ENCODE peak calls at places on chromosomes 13 and 19, in four cellular contexts. C, U, J and I are unnamed samples.

GRCh38 chr13:24276310-24276709 is 33.1 kb upstream of the C1QTNF9 start:
- DNase-seq in C (no peak), U (no peak), J (peak), I (no peak)

GRCh38 chr19:4580021-4580901 is 20.8 kb upstream of the SEMA6B start:
- DNase-seq in C (peak), U (no peak), J (no peak), I (no peak)

GRCh38 chr13:20546559-20546958 is 20.4 kb upstream of the IFT88 start:
- DNase-seq in C (no peak), J (no peak), U (no peak), I (no peak)

GRCh38 chr13:104984296-104984818 is 1551.1 kb downstream of the EFNB2 start:
- DNase-seq in J (peak), U (no peak), C (no peak), I (no peak)

GRCh38 chr19:9615828-9616227 is 5.2 kb downstream of the ZNF561 start:
- DNase-seq in U (no peak), C (no peak), J (no peak), I (no peak)

GRCh38 chr19:18603255-18603957 is 3.2 kb downstream of the CRLF1 start:
- DNase-seq in C (peak), U (no peak), J (no peak), I (peak)

GRCh38 chr13:29520671-29521070 is 74.8 kb downstream of the SLC7A1 start:
- DNase-seq in U (no peak), J (no peak), C (no peak), I (no peak)

GRCh38 chr19:28023064-28023463 is 1189.9 kb downstream of the UQCRFS1 start:
- DNase-seq in J (no peak), C (no peak), U (no peak), I (no peak)

GRCh38 chr13:108272333-108272732 is 2.8 kb downstream of the TNFSF13B start:
- DNase-seq in C (no peak), J (no peak), U (no peak), I (no peak)

GRCh38 chr13:62060570-62060969 is 644.9 kb upstream of the PCDH20 start:
- DNase-seq in C (no peak), U (no peak), J (no peak), I (no peak)

GRCh38 chr13:50864492-50864891 is 21.0 kb upstream of the DLEU7 start:
- DNase-seq in J (no peak), C (no peak), U (no peak), I (no peak)

GRCh38 chr13:97119899-97120745 is 102.0 kb upstream of the MBNL2 start:
- DNase-seq in J (no peak), U (no peak), C (no peak), I (no peak)

GRCh38 chr19:15180451-15181390 is 20.1 kb downstream of the NOTCH3 start:
- DNase-seq in J (no peak), C (peak), U (peak), I (peak)

GRCh38 chr19:14168993-14169392 is 32.6 kb upstream of the ASF1B start:
- DNase-seq in C (no peak), J (no peak), U (no peak), I (no peak)

GRCh38 chr13:107450931-107451330 is 764.4 kb downstream of the LIG4 start:
- DNase-seq in C (no peak), J (no peak), U (no peak), I (no peak)

GRCh38 chr13:44506251-44506650 is 69.9 kb downstream of the TSC22D1 start:
- DNase-seq in J (no peak), U (no peak), C (no peak), I (no peak)

GRCh38 chr13:32585625-32586021 is 629 bp upstream of the PDS5B start:
- DNase-seq in J (no peak), U (no peak), C (no peak), I (no peak)

GRCh38 chr19:35963514-35963913 is 27.3 kb downstream of the LRFN3 start:
- DNase-seq in C (peak), J (no peak), U (peak), I (peak)

GRCh38 chr13:52862358-52863206 is 14.1 kb upstream of the PCDH8 start:
- DNase-seq in J (no peak), C (peak), U (peak), I (peak)

GRCh38 chr19:19460258-19460731 is 54.8 kb downstream of the GATAD2A start:
- DNase-seq in U (no peak), C (no peak), J (no peak), I (no peak)

GRCh38 chr19:38649305-38650179 is 2.1 kb downstream of the ACTN4 start:
- DNase-seq in C (no peak), J (no peak), U (peak), I (no peak)

GRCh38 chr13:51297556-51297955 is 41.9 kb upstream of the SERPINE3 start:
- DNase-seq in C (no peak), U (no peak), J (no peak), I (no peak)

GRCh38 chr19:14809272-14810057 is 25.5 kb downstream of the OR7A5 start:
- DNase-seq in U (peak), J (no peak), C (no peak), I (no peak)

GRCh38 chr13:112747256-112747655 is 57.4 kb downstream of the ATP11A start:
- DNase-seq in J (no peak), U (no peak), C (no peak), I (no peak)

GRCh38 chr19:2039959-2040646 is 10.9 kb downstream of the MKNK2 start:
- DNase-seq in C (no peak), J (no peak), U (no peak), I (no peak)

GRCh38 chr19:38559428-38560401 is 58.0 kb downstream of the MAP4K1 start:
- DNase-seq in J (peak), C (no peak), U (no peak), I (no peak)

GRCh38 chr13:97977376-97977705 is 23.9 kb downstream of the IPO5 start:
- DNase-seq in C (no peak), U (no peak), J (no peak), I (no peak)

GRCh38 chr13:19345158-19345557 is 163.5 kb upstream of the TUBA3C start:
- DNase-seq in J (no peak), U (no peak), C (no peak), I (no peak)

GRCh38 chr19:30649934-30650614 is 277.9 kb downstream of the ZNF536 start:
- DNase-seq in J (peak), U (peak), C (peak), I (peak)

GRCh38 chr19:55490478-55491436 is 2.5 kb downstream of the SSC5D start:
- DNase-seq in C (no peak), U (no peak), J (no peak), I (no peak)

GRCh38 chr13:24997367-24997967 is 98.5 kb upstream of the PABPC3 start:
- DNase-seq in U (peak), C (peak), J (no peak), I (peak)

GRCh38 chr13:74210693-74211393 is 76.6 kb upstream of the KLF12 start:
- DNase-seq in C (no peak), U (no peak), J (no peak), I (peak)

GRCh38 chr19:7280940-7281666 is 13.1 kb downstream of the INSR start:
- DNase-seq in C (no peak), J (no peak), U (no peak), I (no peak)

GRCh38 chr13:99842379-99842778 is 129.2 kb downstream of the ZIC5 start:
- DNase-seq in J (no peak), U (no peak), C (no peak), I (no peak)

GRCh38 chr13:110605132-110605531 is 10.2 kb upstream of the NAXD start:
- DNase-seq in C (no peak), U (no peak), J (no peak), I (no peak)

GRCh38 chr13:110600980-110601379 is 14.4 kb upstream of the NAXD start:
- DNase-seq in C (no peak), U (no peak), J (no peak), I (no peak)

GRCh38 chr13:110597041-110597689 is 18.2 kb upstream of the NAXD start:
- DNase-seq in U (no peak), C (no peak), J (no peak), I (no peak)

GRCh38 chr13:110600261-110600819 is 15.0 kb upstream of the NAXD start:
- DNase-seq in J (no peak), C (no peak), U (no peak), I (no peak)
- TF ChIP-seq SP1 in J (no peak), C (no peak), U (no peak), I (no peak)

GRCh38 chr13:80562423-80562822 is 221.5 kb upstream of the SPRY2 start:
- DNase-seq in J (no peak), C (peak), U (no peak), I (no peak)
- TF ChIP-seq FOXM1 in J (no peak), C (no peak), U (no peak), I (no peak)

GRCh38 chr19:48628486-48629296 is 8.5 kb downstream of the DBP start:
- DNase-seq in C (no peak), J (no peak), U (no peak), I (no peak)

GRCh38 chr19:48629297-48629598 is 7.9 kb downstream of the DBP start:
- DNase-seq in C (no peak), U (no peak), J (no peak), I (no peak)

GRCh38 chr19:48629599-48630288 is 7.4 kb downstream of the DBP start:
- DNase-seq in J (no peak), C (peak), U (no peak), I (peak)

GRCh38 chr19:48631254-48631653 is 5.9 kb downstream of the DBP start:
- DNase-seq in C (no peak), J (no peak), U (no peak), I (no peak)

DNA sequence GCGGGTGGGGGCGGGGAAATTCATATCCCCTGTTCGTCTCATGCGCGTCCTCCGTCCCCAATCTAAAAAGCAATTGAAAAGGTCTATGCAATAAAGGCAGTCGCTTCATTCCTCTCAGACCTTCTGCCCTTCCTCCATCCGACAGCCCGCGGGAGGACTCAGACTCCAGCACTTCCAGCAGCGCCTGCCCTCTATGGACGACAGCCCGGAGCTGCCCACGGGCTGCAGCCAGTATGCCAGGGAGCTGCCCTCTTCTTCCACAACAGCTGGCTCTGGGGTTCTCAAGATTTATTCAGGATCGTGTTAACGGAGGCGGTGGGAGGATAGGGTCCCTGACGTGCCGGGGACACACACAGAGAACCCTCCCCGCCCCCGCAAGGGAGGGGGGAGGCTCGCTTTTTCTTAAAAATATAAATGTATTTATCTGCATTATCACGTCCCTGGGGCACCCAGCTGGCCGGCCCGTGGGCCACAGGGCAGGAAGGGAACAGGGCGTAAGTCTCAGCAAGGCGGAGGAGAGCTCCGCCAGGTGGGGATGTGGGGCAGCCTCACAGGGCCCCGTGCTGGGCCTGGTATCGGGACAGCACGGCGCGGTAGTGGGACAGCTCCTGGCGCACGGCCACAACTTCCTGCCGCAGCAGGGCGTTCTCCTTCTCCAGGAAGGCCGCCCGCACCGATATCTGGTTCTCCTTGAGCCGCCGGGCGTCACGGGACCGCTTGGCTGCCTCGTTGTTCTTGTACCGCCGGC is 6.7 kb downstream of the DBP start:
- DNase-seq in U (no peak), J (no peak), C (no peak), I (no peak)
- TF ChIP-seq BHLHE40 in U (no peak), J (no peak), C (no peak), I (no peak)

DNA sequence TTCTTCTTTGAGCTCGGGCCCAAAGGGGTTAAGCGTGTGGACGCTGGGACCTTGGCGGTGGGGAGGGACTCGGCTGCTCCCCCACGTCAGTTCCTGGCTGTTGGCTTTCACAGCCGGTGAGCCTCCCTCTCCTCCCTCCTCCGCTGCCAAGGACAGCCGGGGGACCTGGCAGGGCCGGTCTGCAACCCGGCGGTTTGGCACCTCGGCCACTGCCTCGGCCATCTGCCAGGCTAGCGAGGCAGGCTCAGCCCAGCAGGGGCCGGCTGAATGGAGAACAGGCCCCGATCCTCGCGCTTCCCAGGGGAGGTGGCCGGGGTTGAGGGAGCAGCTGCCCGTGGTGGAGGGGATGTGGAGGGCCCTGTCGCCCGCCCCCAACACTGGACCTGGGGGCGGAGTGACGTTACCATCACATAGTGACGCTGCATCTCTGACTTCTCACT is 5.0 kb downstream of the TLE5 start:
- DNase-seq in C (peak), J (no peak), U (no peak), I (no peak)
- TF ChIP-seq SP1 in C (no peak), J (no peak), U (no peak), I (no peak)